ENCODE peak calls at places on chromosomes 13 and 19, in nine cellular contexts. N is SJSA1; Y is T1000; W is aorta; A is AG04449; H is AG20443; F is GM23338; S is activated naive CD4-positive, alpha-beta T cell; T is globus pallidus. K is an unnamed sample.

GRCh38 chr13:94641432-94641941 is 39.8 kb downstream of the GPR180 start:
- DNase-seq in N (no peak), Y (no peak), W (no peak), A (no peak), H (peak), F (peak), S (no peak), T (no peak), K (peak)

GRCh38 chr13:73039201-73040108 is 19.4 kb upstream of the KLF5 start:
- DNase-seq in N (no peak), Y (no peak), W (no peak), A (no peak), H (no peak), F (peak), S (no peak), T (no peak), K (no peak)

GRCh38 chr19:18932216-18932841 is 8.7 kb downstream of the HOMER3 start:
- DNase-seq in N (peak), Y (peak), W (peak), A (no peak), H (peak), F (peak), S (peak), T (peak), K (no peak)

GRCh38 chr19:21158523-21159135 is 16.8 kb downstream of the ZNF431 start:
- DNase-seq in N (no peak), Y (no peak), W (no peak), A (peak), H (no peak), F (no peak), S (no peak), T (no peak), K (peak)

GRCh38 chr13:98506343-98507059 is 70.4 kb downstream of the STK24 start:
- DNase-seq in N (peak), Y (no peak), W (no peak), A (no peak), H (no peak), F (no peak), S (no peak), T (no peak), K (no peak)

GRCh38 chr13:59880468-59880867 is 283.3 kb downstream of the DIAPH3 start:
- DNase-seq in N (no peak), Y (no peak), W (no peak), A (no peak), H (no peak), F (no peak), S (no peak), T (no peak), K (no peak)

GRCh38 chr13:27080018-27080948 is 91.3 kb downstream of the USP12 start:
- DNase-seq in N (no peak), Y (no peak), W (no peak), A (no peak), H (no peak), F (no peak), S (no peak), T (no peak), K (no peak)

GRCh38 chr13:64758520-64758919 is 2471.6 kb downstream of the PCDH9 start:
- DNase-seq in N (no peak), Y (no peak), W (no peak), A (no peak), H (peak), F (peak), S (no peak), T (no peak), K (peak)

GRCh38 chr19:2590630-2591399 is 111.7 kb downstream of the GNG7 start:
- DNase-seq in N (no peak), Y (no peak), W (peak), A (no peak), H (no peak), F (no peak), S (no peak), T (no peak), K (no peak)

GRCh38 chr19:53813996-53814395 is 10.1 kb downstream of the NLRP12 start:
- DNase-seq in N (no peak), Y (no peak), W (no peak), A (no peak), H (peak), F (no peak), S (no peak), T (no peak), K (peak)

GRCh38 chr19:1465191-1466016 is 13.6 kb downstream of the C19orf25 start:
- DNase-seq in N (no peak), Y (no peak), W (no peak), A (no peak), H (peak), F (peak), S (no peak), T (no peak), K (no peak)

GRCh38 chr19:52590728-52591127 is 20.6 kb downstream of the ZNF701 start:
- DNase-seq in N (no peak), Y (no peak), W (no peak), A (no peak), H (no peak), F (peak), S (no peak), T (no peak), K (no peak)

GRCh38 chr13:23384111-23384510 is 49.4 kb downstream of the SACS start:
- DNase-seq in N (no peak), Y (no peak), W (no peak), A (peak), H (peak), F (no peak), S (no peak), T (no peak), K (no peak)

GRCh38 chr19:29918891-29919290 is 23.1 kb upstream of the URI1 start:
- DNase-seq in N (no peak), Y (no peak), W (no peak), A (no peak), H (no peak), F (no peak), S (no peak), T (no peak), K (no peak)

GRCh38 chr13:97425570-97425969 is 8.4 kb upstream of the RAP2A start:
- DNase-seq in N (no peak), Y (no peak), W (no peak), A (no peak), H (no peak), F (no peak), S (no peak), T (no peak), K (no peak)

GRCh38 chr19:36113895-36114762 is 546 bp downstream of the POLR2I start:
- DNase-seq in N (no peak), Y (peak), W (no peak), A (no peak), H (peak), F (peak), S (no peak), T (peak), K (peak)

GRCh38 chr19:16585808-16586476 is 13.7 kb upstream of the SLC35E1 start:
- DNase-seq in N (no peak), Y (no peak), W (no peak), A (no peak), H (no peak), F (no peak), S (no peak), T (no peak), K (no peak)

GRCh38 chr13:113582841-113583631 is 1.5 kb upstream of the TFDP1 start:
- DNase-seq in N (peak), Y (no peak), W (peak), A (no peak), H (no peak), F (no peak), S (no peak), T (no peak), K (no peak)

GRCh38 chr19:45254044-45254531 is 3.0 kb downstream of the MARK4 start:
- DNase-seq in N (no peak), Y (no peak), W (no peak), A (no peak), H (no peak), F (peak), S (no peak), T (no peak), K (no peak)

GRCh38 chr19:21604941-21605548 is 99.6 kb downstream of the ZNF429 start:
- DNase-seq in N (no peak), Y (no peak), W (no peak), A (no peak), H (no peak), F (no peak), S (no peak), T (no peak), K (no peak)